ENCODE peak calls at places on chromosomes 1 and 21, in six cellular contexts. Z is esophagus squamous epithelium; C is CD4-positive, CD25-positive, alpha-beta regulatory T cell; T is activated CD4-positive, alpha-beta T cell treated with anti-CD3 and anti-CD28 coated beads for 24 hours; S is mesothelial cell of epicardium; E is non-pigmented ciliary epithelial cell. X is an unnamed sample.

GRCh38 chr21:46194374-46195334 is 10.4 kb upstream of the SPATC1L start:
- DNase-seq in Z (no peak), C (no peak), T (no peak), S (peak; percentile 32), E (no peak), X (no peak)

GRCh38 chr1:214005716-214006115 is 17.9 kb downstream of the PROX1 start:
- DNase-seq in Z (no peak), C (no peak), T (no peak), S (no peak), E (no peak), X (no peak)

GRCh38 chr1:21775985-21776562 is 6.9 kb downstream of the USP48 start:
- DNase-seq in Z (no peak), C (no peak), T (no peak), S (no peak), E (no peak), X (peak; percentile 11)

GRCh38 chr1:63795455-63795854 is 21.6 kb downstream of the ROR1 start:
- DNase-seq in Z (no peak), C (no peak), T (no peak), S (no peak), E (no peak), X (no peak)

GRCh38 chr1:150876111-150876434 is 326 bp downstream of the ARNT start:
- DNase-seq in Z (no peak), C (no peak), T (peak; percentile 39), S (no peak), E (no peak), X (peak; percentile 18)

GRCh38 chr1:118934706-118935105 is 53.4 kb downstream of the TBX15 start:
- DNase-seq in Z (no peak), C (no peak), T (no peak), S (no peak), E (no peak), X (no peak)

GRCh38 chr21:44742418-44743153 is 31.2 kb upstream of the TSPEAR start:
- DNase-seq in Z (no peak), C (peak; percentile 14), T (no peak), S (no peak), E (no peak), X (no peak)

GRCh38 chr1:1170215-1170890 is 3.3 kb upstream of the TTLL10 start:
- DNase-seq in Z (no peak), C (no peak), T (no peak), S (no peak), E (no peak), X (no peak)

GRCh38 chr1:201184734-201185453 is 5.7 kb upstream of the IGFN1 start:
- DNase-seq in Z (no peak), C (no peak), T (no peak), S (no peak), E (peak; percentile 36), X (peak; percentile 60)

GRCh38 chr1:83709662-83710061 is 289.3 kb downstream of the TTLL7 start:
- DNase-seq in Z (no peak), C (no peak), T (no peak), S (no peak), E (no peak), X (no peak)

GRCh38 chr21:38505654-38506523 is 7.6 kb upstream of the ERG start:
- DNase-seq in Z (no peak), C (peak; percentile 39), T (no peak), S (no peak), E (peak; percentile 46), X (peak; percentile 70)

GRCh38 chr1:21317035-21317689 is 26.9 kb upstream of the ECE1 start:
- DNase-seq in Z (no peak), C (no peak), T (no peak), S (no peak), E (no peak), X (no peak)

GRCh38 chr1:160116277-160117147 is 953 bp downstream of the ATP1A2 start:
- DNase-seq in Z (no peak), C (no peak), T (no peak), S (no peak), E (no peak), X (peak; percentile 49)

GRCh38 chr1:43293171-43293570 is 7.6 kb upstream of the TIE1 start:
- DNase-seq in Z (no peak), C (no peak), T (no peak), S (no peak), E (no peak), X (no peak)

GRCh38 chr1:180773210-180773865 is 139.4 kb upstream of the KIAA1614 start:
- DNase-seq in Z (no peak), C (no peak), T (no peak), S (no peak), E (no peak), X (no peak)

GRCh38 chr1:173050865-173051264 is at the start of gene TNFSF18:
- DNase-seq in Z (no peak), C (no peak), T (no peak), S (no peak), E (peak; percentile 55), X (peak; percentile 67)

X was measured in astrocyte of the cerebellum.